ENCODE peak calls at places on chromosomes 12 and 14, in four cellular contexts. H, B, A and J are unnamed samples.

GRCh38 chr12:6452908-6453630 is 1.2 kb downstream of the TAPBPL start:
- DNase-seq in A (no peak), B (peak), H (no peak), J (no peak)

GRCh38 chr12:69511870-69512269 is 41.7 kb downstream of the FRS2 start:
- DNase-seq in B (no peak), H (peak), A (no peak), J (no peak)

GRCh38 chr12:116490481-116490880 is 68.7 kb upstream of the MAP1LC3B2 start:
- DNase-seq in A (no peak), H (no peak), B (no peak), J (no peak)

GRCh38 chr14:38992067-38992835 is 110.8 kb downstream of the SEC23A start:
- DNase-seq in H (no peak), B (no peak), A (no peak), J (no peak)

GRCh38 chr14:101478796-101479410 is 82.4 kb upstream of the DIO3 start:
- DNase-seq in B (peak), A (no peak), H (no peak), J (peak)

GRCh38 chr14:89365071-89365801 is 51.8 kb downstream of the FOXN3 start:
- DNase-seq in B (no peak), H (no peak), A (no peak), J (peak)

GRCh38 chr12:130658106-130658505 is 58.0 kb downstream of the RIMBP2 start:
- DNase-seq in B (no peak), H (no peak), A (no peak), J (no peak)

GRCh38 chr14:99274346-99275221 is 2.6 kb upstream of the BCL11B start:
- DNase-seq in H (no peak), A (peak), B (no peak), J (peak)

GRCh38 chr12:51636581-51636980 is 45.5 kb downstream of the SCN8A start:
- DNase-seq in H (no peak), A (no peak), B (no peak), J (no peak)

GRCh38 chr12:20434993-20435392 is 66.7 kb downstream of the PDE3A start:
- DNase-seq in B (no peak), H (no peak), A (no peak), J (no peak)

GRCh38 chr12:8508224-8508623 is 5.1 kb upstream of the CLEC4D start:
- DNase-seq in B (no peak), A (no peak), H (no peak), J (no peak)

GRCh38 chr14:60654303-60654925 is 5.1 kb upstream of the SIX1 start:
- DNase-seq in A (no peak), H (no peak), B (no peak), J (no peak)

GRCh38 chr14:51534623-51535022 is 117.1 kb upstream of the FRMD6 start:
- DNase-seq in H (no peak), A (no peak), B (no peak), J (no peak)

GRCh38 chr12:132397152-132397933 is 68.0 kb upstream of the GALNT9 start:
- DNase-seq in H (no peak), A (no peak), B (peak), J (no peak)

DNA sequence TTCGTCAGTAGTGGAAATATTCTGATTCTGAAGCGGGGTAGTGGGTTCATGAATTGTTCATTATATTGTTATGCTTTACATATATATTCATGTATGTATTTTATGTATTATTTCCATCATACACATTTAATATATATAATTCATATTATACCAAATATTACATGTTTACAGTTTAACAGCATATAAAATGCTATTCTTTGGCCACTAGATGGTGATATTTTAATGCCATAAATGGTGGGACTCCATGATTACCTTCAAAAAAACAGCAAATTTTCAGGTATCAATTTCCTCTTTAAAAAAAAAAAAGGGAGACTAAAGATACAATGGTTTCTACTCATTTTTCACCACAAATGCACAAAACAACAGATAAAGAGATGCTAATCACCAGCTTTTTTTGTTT is 41.0 kb downstream of the BDKRB1 start:
- DNase-seq in H (no peak), A (no peak), B (no peak), J (no peak)
- TF ChIP-seq CTCF in H (peak), A (peak), B (peak), J (peak)

DNA sequence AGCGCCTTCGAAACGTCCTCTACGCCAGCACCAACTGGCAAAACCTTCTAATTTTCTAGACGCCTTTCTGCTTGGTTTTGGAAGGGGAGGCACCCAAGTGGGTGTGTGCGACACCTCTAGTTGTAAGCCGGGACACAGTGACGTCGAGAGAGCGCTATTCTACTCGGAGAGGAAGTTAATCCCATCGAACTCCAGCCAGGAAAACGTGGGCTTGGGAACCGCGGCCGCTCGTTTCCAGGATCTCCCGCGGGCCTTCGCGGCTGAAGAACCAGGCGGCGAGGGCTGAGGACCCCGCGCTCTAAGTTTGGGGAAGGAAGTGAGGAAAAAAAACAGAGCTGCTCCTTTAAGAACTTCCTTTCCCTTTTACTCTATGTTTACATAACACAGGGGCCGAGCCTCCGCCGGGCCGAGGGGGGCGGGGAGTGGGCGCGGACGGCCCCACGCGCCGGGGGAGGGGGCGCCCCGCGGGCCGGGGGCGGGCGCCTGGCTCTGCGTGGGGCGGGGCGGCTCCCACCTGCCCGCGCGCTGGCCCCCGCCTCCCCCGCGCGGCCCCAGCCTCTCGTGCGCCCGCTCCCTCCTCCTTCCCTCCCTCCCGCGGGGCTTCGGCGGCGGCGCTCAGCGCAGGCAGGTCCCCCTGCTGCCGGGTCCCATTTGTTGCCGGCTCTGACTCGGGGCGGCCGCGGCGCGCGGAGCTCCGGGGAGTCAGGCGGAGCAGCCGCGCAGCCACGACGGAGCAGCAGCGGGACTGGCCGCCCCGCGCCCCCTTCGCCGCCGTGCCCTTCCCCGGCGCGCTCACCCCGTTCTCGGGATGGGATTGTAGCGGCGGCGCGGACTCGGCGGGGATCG is at the start of gene PELI2:
- DNase-seq in H (peak), B (peak), A (peak), J (peak)
- TF ChIP-seq CTCF in H (no peak), B (no peak), A (no peak), J (no peak)

DNA sequence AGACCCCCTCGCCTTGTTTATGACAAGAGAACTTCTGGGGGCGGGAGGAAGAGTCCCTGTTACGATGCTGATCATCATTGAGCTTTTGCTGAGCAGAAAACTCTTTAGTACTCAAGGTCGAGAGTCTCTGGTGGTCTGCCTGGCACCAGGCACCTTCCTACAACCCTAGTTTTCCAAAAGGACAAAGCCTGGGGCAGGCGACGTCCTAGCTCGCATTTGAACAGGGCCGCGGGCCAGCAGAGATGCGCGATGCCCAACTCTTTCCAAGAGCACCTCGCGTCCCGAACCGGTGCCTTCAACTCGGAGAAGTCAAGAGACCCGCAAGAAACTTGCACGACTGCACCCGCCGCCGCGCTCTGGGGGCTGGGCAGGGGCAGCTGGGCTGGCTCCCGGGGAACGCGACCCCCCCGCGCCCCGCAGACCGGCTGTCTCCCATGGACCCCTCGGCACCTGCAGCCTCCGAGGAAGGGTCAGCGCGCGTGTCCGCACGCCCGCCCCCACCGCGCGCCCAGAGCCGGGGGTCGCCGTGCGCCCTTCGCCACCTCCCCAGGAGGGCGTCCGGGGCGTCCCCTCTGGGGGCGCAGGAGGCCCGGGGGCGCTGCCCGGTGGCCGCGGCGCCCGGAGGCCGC is 377 bp upstream of the BCL7A start:
- DNase-seq in B (no peak), H (no peak), A (peak), J (no peak)
- TF ChIP-seq CTCF in B (no peak), H (no peak), A (no peak), J (no peak)

GRCh38 chr12:57549909-57550627 is at the start of gene KIF5A:
- DNase-seq in H (no peak), B (peak), A (peak), J (peak)
- TF ChIP-seq CTCF in H (no peak), B (no peak), A (no peak), J (no peak)

DNA sequence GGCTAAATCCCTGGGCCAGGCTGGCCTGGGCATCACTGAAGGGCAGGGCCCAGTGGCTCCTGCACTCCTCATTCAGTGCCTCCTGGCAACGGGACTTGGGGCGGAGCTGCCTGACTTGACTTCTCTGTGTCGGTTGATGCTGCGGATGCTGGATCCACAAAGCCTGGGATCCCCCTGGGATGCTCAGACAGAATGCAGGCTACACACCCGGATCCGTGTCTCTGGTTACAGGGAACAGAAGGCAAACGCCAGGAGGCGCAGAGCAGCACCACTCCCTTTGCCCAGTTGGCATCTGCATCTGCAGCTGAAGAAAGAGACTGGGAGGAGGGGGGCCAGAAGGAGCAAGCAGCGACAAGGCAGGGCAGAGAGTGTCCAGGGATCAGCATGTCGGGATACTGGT is 154.5 kb upstream of the FKBP4 start:
- DNase-seq in H (no peak), B (no peak), A (no peak), J (no peak)
- TF ChIP-seq CTCF in H (no peak), B (no peak), A (no peak), J (no peak)

DNA sequence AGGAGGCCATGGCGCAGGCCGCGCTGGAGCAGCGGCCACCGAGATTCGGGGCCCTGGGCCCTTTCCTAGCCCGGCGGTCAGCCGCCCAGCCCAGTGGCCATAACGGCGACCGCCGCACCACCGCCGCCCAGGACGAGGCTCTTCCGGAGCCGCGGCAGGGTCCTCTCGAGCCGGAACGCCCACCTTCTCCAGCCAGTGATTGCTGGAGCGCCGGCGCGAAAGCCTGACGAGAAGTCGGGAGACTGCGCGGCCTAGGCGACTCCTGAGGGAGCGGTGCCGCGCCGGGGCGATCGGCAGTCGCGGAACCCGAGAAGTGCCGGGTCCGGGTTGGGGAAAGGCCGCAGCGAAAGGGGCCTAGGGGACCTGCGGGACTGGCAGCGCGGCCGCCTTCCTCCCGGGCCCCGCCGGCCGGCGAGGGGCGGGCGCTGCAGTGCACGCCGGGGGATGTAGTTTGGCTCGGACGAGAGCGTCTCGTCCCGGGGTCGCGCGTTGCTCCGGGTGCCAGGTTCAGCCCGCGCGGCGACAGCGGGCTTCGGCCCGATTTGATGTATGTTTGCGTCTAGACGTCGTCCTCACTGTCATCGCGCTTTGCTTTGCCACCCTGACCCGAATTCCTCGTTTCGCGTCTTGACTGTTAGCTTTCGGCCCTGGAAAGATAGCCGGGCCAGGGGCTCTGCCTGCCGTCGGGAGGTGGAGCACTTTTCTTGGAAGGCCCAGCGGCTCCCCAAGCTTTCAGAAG is at the start of gene VTI1B:
- DNase-seq in H (peak), B (peak), A (peak), J (peak)
- TF ChIP-seq CTCF in H (no peak), B (no peak), A (no peak), J (no peak)

GRCh38 chr12:32362892-32363291 is 36.5 kb upstream of the FGD4 start:
- DNase-seq in H (no peak), A (no peak), B (no peak), J (no peak)
- TF ChIP-seq CTCF in H (no peak), A (no peak), B (no peak), J (no peak)

GRCh38 chr12:75820848-75821578 is 210.6 kb downstream of the PHLDA1 start:
- DNase-seq in H (peak), B (no peak), A (no peak), J (no peak)
- TF ChIP-seq CTCF in H (no peak), B (peak), A (no peak), J (no peak)

DNA sequence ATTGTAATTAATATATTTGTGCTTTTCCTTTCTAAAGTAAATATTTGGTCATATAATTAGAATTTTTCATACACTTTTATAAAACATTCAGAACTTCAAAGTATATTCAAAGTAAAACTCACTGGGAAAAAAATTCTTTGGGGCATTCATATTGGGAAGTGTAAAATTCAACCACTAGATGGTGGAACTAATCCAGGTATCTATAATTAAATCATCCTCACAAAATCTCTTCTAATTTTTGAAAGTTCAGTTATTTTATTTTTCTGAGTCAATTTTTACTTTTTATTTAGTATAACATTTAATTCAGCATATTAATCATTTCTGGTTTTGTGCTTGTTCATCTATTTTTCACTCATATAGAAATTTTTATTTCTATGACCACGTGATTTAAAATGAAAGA is 81.0 kb downstream of the NTS start:
- DNase-seq in A (no peak), B (no peak), H (no peak), J (no peak)
- TF ChIP-seq CTCF in A (no peak), B (no peak), H (no peak), J (no peak)

GRCh38 chr12:63353559-63353958 is 202.6 kb upstream of the AVPR1A start:
- DNase-seq in B (no peak), H (no peak), A (no peak), J (no peak)
- TF ChIP-seq CTCF in B (no peak), H (no peak), A (no peak), J (no peak)